ENCODE peak calls at places on chromosomes 4 and X, in six cellular contexts. One of them, this sample, is unnamed.
A peak's percentile ranks its signal among the peaks of the same experiment; 100 is the strongest.

GRCh38 chr4:78691971-78692814 is 84.0 kb upstream of the BMP2K start:
- DNase-seq in K562: peak; percentile 91
- DNase-seq in H1: no peak
- DNase-seq in SK-N-SH: peak; percentile 75
- DNase-seq in HepG2: no peak
- DNase-seq in GM12878: no peak
- DNase-seq in this sample: no peak

GRCh38 chrX:103697687-103698086 is 11.2 kb upstream of the MORF4L2 start:
- DNase-seq in HepG2: no peak
- DNase-seq in SK-N-SH: no peak
- DNase-seq in K562: no peak
- DNase-seq in GM12878: no peak
- DNase-seq in H1: no peak
- DNase-seq in this sample: no peak

GRCh38 chr4:10163296-10163695 is 46.7 kb upstream of the WDR1 start:
- DNase-seq in H1: no peak
- DNase-seq in HepG2: no peak
- DNase-seq in K562: no peak
- DNase-seq in SK-N-SH: no peak
- DNase-seq in GM12878: no peak
- DNase-seq in this sample: no peak

GRCh38 chr4:146633471-146633800 is 5.3 kb upstream of the POU4F2 start:
- DNase-seq in H1: no peak
- DNase-seq in K562: no peak
- DNase-seq in HepG2: no peak
- DNase-seq in GM12878: no peak
- DNase-seq in SK-N-SH: no peak
- DNase-seq in this sample: no peak

GRCh38 chrX:134907302-134907701 is 83.5 kb upstream of the SMIM10 start:
- DNase-seq in H1: no peak
- DNase-seq in K562: no peak
- DNase-seq in GM12878: no peak
- DNase-seq in SK-N-SH: no peak
- DNase-seq in HepG2: no peak
- DNase-seq in this sample: no peak

GRCh38 chr4:185165605-185166063 is 22.6 kb downstream of the SLC25A4 start:
- DNase-seq in GM12878: peak; percentile 74
- DNase-seq in K562: no peak
- DNase-seq in SK-N-SH: no peak
- DNase-seq in H1: no peak
- DNase-seq in HepG2: no peak
- DNase-seq in this sample: no peak

GRCh38 chr4:3399277-3400194 is 42.2 kb upstream of the HGFAC start:
- DNase-seq in HepG2: peak; percentile 36
- DNase-seq in SK-N-SH: peak; percentile 33
- DNase-seq in K562: peak; percentile 73
- DNase-seq in H1: no peak
- DNase-seq in GM12878: no peak
- DNase-seq in this sample: no peak

GRCh38 chrX:132818638-132819037 is 139.8 kb downstream of the HS6ST2 start:
- DNase-seq in K562: no peak
- DNase-seq in HepG2: no peak
- DNase-seq in H1: no peak
- DNase-seq in SK-N-SH: no peak
- DNase-seq in GM12878: no peak
- DNase-seq in this sample: no peak

GRCh38 chrX:136464589-136464988 is 23.2 kb upstream of the BRS3 start:
- DNase-seq in SK-N-SH: no peak
- DNase-seq in K562: no peak
- DNase-seq in GM12878: no peak
- DNase-seq in HepG2: no peak
- DNase-seq in H1: no peak
- DNase-seq in this sample: no peak

GRCh38 chr4:140735317-140735716 is 20.9 kb downstream of the TBC1D9 start:
- DNase-seq in HepG2: no peak
- DNase-seq in GM12878: no peak
- DNase-seq in H1: no peak
- DNase-seq in SK-N-SH: no peak
- DNase-seq in K562: no peak
- DNase-seq in this sample: no peak

GRCh38 chr4:48896845-48897244 is 9.7 kb downstream of the OCIAD2 start:
- DNase-seq in HepG2: no peak
- DNase-seq in H1: no peak
- DNase-seq in GM12878: no peak
- DNase-seq in SK-N-SH: no peak
- DNase-seq in K562: no peak
- DNase-seq in this sample: no peak

GRCh38 chr4:85681194-85681803 is 206.3 kb downstream of the ARHGAP24 start:
- DNase-seq in HepG2: no peak
- DNase-seq in K562: no peak
- DNase-seq in H1: no peak
- DNase-seq in GM12878: no peak
- DNase-seq in SK-N-SH: no peak
- DNase-seq in this sample: peak; percentile 65

GRCh38 chr4:7105261-7105660 is 37.4 kb upstream of the GRPEL1 start:
- DNase-seq in K562: no peak
- DNase-seq in H1: no peak
- DNase-seq in HepG2: no peak
- DNase-seq in GM12878: no peak
- DNase-seq in SK-N-SH: no peak
- DNase-seq in this sample: no peak

GRCh38 chrX:45143455-45143854 is 57.2 kb downstream of the DIPK2B start:
- DNase-seq in SK-N-SH: no peak
- DNase-seq in GM12878: no peak
- DNase-seq in HepG2: peak; percentile 71
- DNase-seq in H1: no peak
- DNase-seq in K562: no peak
- DNase-seq in this sample: no peak

GRCh38 chrX:7109838-7110793 is 37.4 kb upstream of the STS start:
- DNase-seq in K562: no peak
- DNase-seq in GM12878: peak; percentile 68
- DNase-seq in HepG2: no peak
- DNase-seq in H1: no peak
- DNase-seq in SK-N-SH: peak; percentile 20
- DNase-seq in this sample: no peak

GRCh38 chrX:7112071-7112470 is 35.4 kb upstream of the STS start:
- DNase-seq in HepG2: no peak
- DNase-seq in GM12878: no peak
- DNase-seq in K562: no peak
- DNase-seq in SK-N-SH: no peak
- DNase-seq in H1: no peak
- DNase-seq in this sample: no peak

GRCh38 chrX:7108995-7109634 is 38.4 kb upstream of the STS start:
- DNase-seq in GM12878: no peak
- DNase-seq in HepG2: no peak
- DNase-seq in SK-N-SH: no peak
- DNase-seq in K562: no peak
- DNase-seq in H1: no peak
- DNase-seq in this sample: no peak

GRCh38 chrX:7111518-7111917 is 36.0 kb upstream of the STS start:
- DNase-seq in HepG2: no peak
- DNase-seq in H1: no peak
- DNase-seq in SK-N-SH: no peak
- DNase-seq in GM12878: no peak
- DNase-seq in K562: no peak
- DNase-seq in this sample: no peak

DNA sequence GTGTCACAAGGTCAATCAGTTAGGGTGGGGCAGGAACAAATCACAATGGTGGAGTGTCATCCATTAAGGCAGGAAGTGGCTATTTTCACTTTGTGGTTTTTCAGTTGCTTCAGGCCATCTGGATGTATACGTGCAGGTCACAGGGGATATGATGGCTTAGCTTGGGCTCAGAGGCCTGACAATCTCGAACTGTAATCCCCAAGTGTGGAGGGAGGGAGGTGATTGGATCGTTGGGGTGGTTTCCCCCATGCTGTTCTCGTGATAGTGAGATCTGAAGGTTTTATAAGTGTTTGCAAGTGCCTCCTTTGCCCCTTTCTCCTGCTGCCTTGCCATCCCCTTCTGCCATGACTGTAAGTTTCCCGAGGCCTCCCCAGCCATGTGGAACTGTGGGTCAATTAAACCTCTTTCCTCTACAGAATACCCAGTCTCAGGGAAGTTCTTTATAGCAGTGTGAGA is 36.7 kb upstream of the STS start:
- DNase-seq in H1: no peak
- DNase-seq in HepG2: no peak
- DNase-seq in GM12878: peak; percentile 73
- DNase-seq in SK-N-SH: no peak
- DNase-seq in K562: no peak
- DNase-seq in this sample: no peak
- H3K4me3 ChIP-seq in H1: no peak overlapping the region
- H3K4me3 ChIP-seq in HepG2: no peak overlapping the region
- H3K4me3 ChIP-seq in GM12878: no peak overlapping the region
- H3K4me3 ChIP-seq in SK-N-SH: no peak overlapping the region
- H3K4me3 ChIP-seq in K562: no peak overlapping the region
- H3K4me3 ChIP-seq in this sample: no peak overlapping the region

DNA sequence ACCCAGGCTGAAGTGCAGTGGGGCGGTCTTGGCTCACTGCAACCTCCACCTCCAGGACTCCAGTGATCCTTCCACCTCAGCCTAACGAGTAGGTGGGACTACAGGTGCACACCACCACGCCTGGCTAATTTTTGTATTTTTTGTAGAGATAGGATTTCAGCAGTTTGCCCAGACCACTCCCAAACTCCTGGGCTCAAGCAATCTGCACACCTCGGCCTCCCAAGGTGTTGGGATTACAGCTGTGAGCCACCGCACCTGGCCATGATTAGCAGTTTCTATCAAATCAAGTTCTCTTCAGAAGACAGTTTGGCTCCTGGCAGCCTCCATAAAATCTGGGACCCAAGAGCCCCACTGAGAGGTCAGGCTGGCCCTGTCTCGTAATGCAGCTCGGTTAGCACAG is 26.4 kb upstream of the TRIM2 start:
- DNase-seq in SK-N-SH: no peak
- DNase-seq in K562: no peak
- DNase-seq in HepG2: no peak
- DNase-seq in H1: no peak
- DNase-seq in GM12878: no peak
- DNase-seq in this sample: no peak
- TF ChIP-seq CTCF in SK-N-SH: no peak
- TF ChIP-seq CTCF in K562: no peak
- TF ChIP-seq CTCF in HepG2: no peak
- TF ChIP-seq CTCF in H1: no peak
- TF ChIP-seq CTCF in GM12878: no peak
- TF ChIP-seq CTCF in this sample: no peak

GRCh38 chr4:66681962-66682361 is 863.3 kb downstream of the CENPC start:
- DNase-seq in HepG2: no peak
- DNase-seq in H1: no peak
- DNase-seq in GM12878: no peak
- DNase-seq in K562: no peak
- DNase-seq in SK-N-SH: no peak
- DNase-seq in this sample: no peak
- TF ChIP-seq GABPA in HepG2: no peak
- TF ChIP-seq GABPA in H1: no peak
- TF ChIP-seq GABPA in GM12878: no peak
- TF ChIP-seq GABPA in K562: no peak
- TF ChIP-seq GABPA in SK-N-SH: no peak
- TF ChIP-seq GABPA in this sample: no peak

GRCh38 chr4:162403956-162404355 is 240.2 kb upstream of the FSTL5 start:
- DNase-seq in H1: no peak
- DNase-seq in SK-N-SH: no peak
- DNase-seq in HepG2: no peak
- DNase-seq in GM12878: no peak
- DNase-seq in K562: no peak
- DNase-seq in this sample: no peak
- H3K4me3 ChIP-seq in H1: no peak overlapping the region
- H3K4me3 ChIP-seq in SK-N-SH: no peak overlapping the region
- H3K4me3 ChIP-seq in HepG2: no peak overlapping the region
- H3K4me3 ChIP-seq in GM12878: no peak overlapping the region
- H3K4me3 ChIP-seq in K562: no peak overlapping the region
- H3K4me3 ChIP-seq in this sample: no peak overlapping the region

DNA sequence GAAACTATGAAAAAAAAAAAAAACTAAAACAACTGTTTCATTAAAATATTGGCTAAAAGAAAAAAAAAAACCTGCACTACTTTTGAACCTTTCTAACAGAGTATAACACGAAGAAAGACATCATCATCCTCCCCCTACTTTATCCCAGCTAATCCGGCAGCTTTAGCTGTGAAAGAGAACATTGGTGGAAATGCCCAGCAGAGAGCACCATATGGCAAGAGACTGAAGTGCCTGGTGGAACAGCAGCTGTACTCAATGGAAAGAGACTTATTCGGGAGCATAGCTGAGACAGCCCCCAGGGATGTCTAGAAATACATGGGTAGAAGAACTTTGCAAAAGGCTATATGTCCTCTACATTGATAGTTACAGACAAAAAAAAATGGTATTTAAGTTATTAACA is 30.3 kb downstream of the STPG2 start:
- DNase-seq in HepG2: peak; percentile 5
- DNase-seq in GM12878: no peak
- DNase-seq in K562: peak; percentile 10
- DNase-seq in SK-N-SH: no peak
- DNase-seq in H1: no peak
- DNase-seq in this sample: no peak
- TF ChIP-seq CTCF in HepG2: peak; percentile 46
- TF ChIP-seq CTCF in GM12878: peak; percentile 32
- TF ChIP-seq CTCF in K562: peak; percentile 46
- TF ChIP-seq CTCF in SK-N-SH: peak; percentile 37
- TF ChIP-seq CTCF in H1: peak; percentile 2
- TF ChIP-seq CTCF in this sample: no peak

GRCh38 chr4:119750771-119751170 is 122.2 kb upstream of the PDE5A start:
- DNase-seq in K562: no peak
- DNase-seq in SK-N-SH: no peak
- DNase-seq in GM12878: no peak
- DNase-seq in H1: no peak
- DNase-seq in HepG2: no peak
- DNase-seq in this sample: no peak
- TF ChIP-seq GABPA in K562: no peak
- TF ChIP-seq GABPA in SK-N-SH: no peak
- TF ChIP-seq GABPA in GM12878: no peak
- TF ChIP-seq GABPA in H1: no peak
- TF ChIP-seq GABPA in HepG2: no peak
- TF ChIP-seq GABPA in this sample: no peak

GRCh38 chr4:173506780-173507211 is 23.2 kb downstream of the HAND2 start:
- DNase-seq in HepG2: no peak
- DNase-seq in SK-N-SH: peak; percentile 76
- DNase-seq in GM12878: no peak
- DNase-seq in H1: no peak
- DNase-seq in K562: no peak
- DNase-seq in this sample: no peak
- H3K4me3 ChIP-seq in HepG2: no peak overlapping the region
- H3K4me3 ChIP-seq in SK-N-SH: peak overlapping the region; percentile 66
- H3K4me3 ChIP-seq in GM12878: no peak overlapping the region
- H3K4me3 ChIP-seq in H1: peak overlapping the region; percentile 19
- H3K4me3 ChIP-seq in K562: no peak overlapping the region
- H3K4me3 ChIP-seq in this sample: peak overlapping the region; percentile 33

GRCh38 chr4:41750158-41750623 is 1.7 kb upstream of the PHOX2B start:
- DNase-seq in GM12878: no peak
- DNase-seq in K562: no peak
- DNase-seq in HepG2: no peak
- DNase-seq in H1: no peak
- DNase-seq in SK-N-SH: no peak
- DNase-seq in this sample: no peak

GRCh38 chr4:41752081-41752836 is 3.7 kb upstream of the PHOX2B start:
- DNase-seq in GM12878: no peak
- DNase-seq in SK-N-SH: peak; percentile 50
- DNase-seq in K562: no peak
- DNase-seq in H1: no peak
- DNase-seq in HepG2: no peak
- DNase-seq in this sample: no peak

GRCh38 chr4:41749650-41750049 is 1.1 kb upstream of the PHOX2B start:
- DNase-seq in H1: no peak
- DNase-seq in K562: no peak
- DNase-seq in SK-N-SH: no peak
- DNase-seq in HepG2: no peak
- DNase-seq in GM12878: no peak
- DNase-seq in this sample: no peak

GRCh38 chr4:41750624-41751324 is 2.2 kb upstream of the PHOX2B start:
- DNase-seq in K562: no peak
- DNase-seq in SK-N-SH: peak; percentile 71
- DNase-seq in GM12878: no peak
- DNase-seq in H1: no peak
- DNase-seq in HepG2: no peak
- DNase-seq in this sample: no peak

GRCh38 chr4:41751325-41752061 is 3.0 kb upstream of the PHOX2B start:
- DNase-seq in K562: peak; percentile 15
- DNase-seq in SK-N-SH: peak; percentile 78
- DNase-seq in H1: no peak
- DNase-seq in GM12878: no peak
- DNase-seq in HepG2: no peak
- DNase-seq in this sample: no peak
- TF ChIP-seq CTCF in K562: peak; percentile 22
- TF ChIP-seq CTCF in SK-N-SH: peak; percentile 36
- TF ChIP-seq CTCF in H1: peak; percentile 16
- TF ChIP-seq CTCF in GM12878: no peak
- TF ChIP-seq CTCF in HepG2: peak; percentile 47
- TF ChIP-seq CTCF in this sample: no peak